ENCODE peak calls at places on chromosomes 3 and 15, in ten cellular contexts. One of them, this sample, is unnamed. For H3K4me1, the result is how much of the 10 kb centered on the place peaks cover.

GRCh38 chr15:92117301-92117731 is 263.8 kb downstream of the SLCO3A1 start:
- DNase-seq in CD8-positive, alpha-beta T cell: no peak
- DNase-seq in fibroblast of lung: peak
- DNase-seq in lower lobe of right lung: no peak
- DNase-seq in psoas muscle: no peak
- DNase-seq in esophagus squamous epithelium: no peak
- DNase-seq in heart left ventricle: no peak
- DNase-seq in tibial artery: no peak
- DNase-seq in uterus: no peak
- DNase-seq in left lung: no peak
- DNase-seq in this sample: no peak

GRCh38 chr3:5194801-5195509 is 7.4 kb downstream of the EDEM1 start:
- DNase-seq in esophagus squamous epithelium: no peak
- DNase-seq in heart left ventricle: no peak
- DNase-seq in uterus: peak
- DNase-seq in fibroblast of lung: peak
- DNase-seq in left lung: no peak
- DNase-seq in CD8-positive, alpha-beta T cell: no peak
- DNase-seq in psoas muscle: no peak
- DNase-seq in lower lobe of right lung: no peak
- DNase-seq in tibial artery: no peak
- DNase-seq in this sample: no peak

GRCh38 chr3:150447631-150448465 is 39.8 kb downstream of the TSC22D2 start:
- DNase-seq in psoas muscle: no peak
- DNase-seq in left lung: no peak
- DNase-seq in uterus: no peak
- DNase-seq in esophagus squamous epithelium: no peak
- DNase-seq in lower lobe of right lung: no peak
- DNase-seq in CD8-positive, alpha-beta T cell: no peak
- DNase-seq in tibial artery: no peak
- DNase-seq in fibroblast of lung: no peak
- DNase-seq in heart left ventricle: no peak
- DNase-seq in this sample: no peak

GRCh38 chr15:63041982-63042878 is at the start of gene TPM1:
- DNase-seq in CD8-positive, alpha-beta T cell: no peak
- DNase-seq in fibroblast of lung: peak
- DNase-seq in psoas muscle: peak
- DNase-seq in heart left ventricle: peak
- DNase-seq in lower lobe of right lung: peak
- DNase-seq in esophagus squamous epithelium: no peak
- DNase-seq in left lung: peak
- DNase-seq in uterus: peak
- DNase-seq in tibial artery: peak
- DNase-seq in this sample: peak

GRCh38 chr3:141998674-141999290 is 122.3 kb downstream of the ATP1B3 start:
- DNase-seq in left lung: no peak
- DNase-seq in psoas muscle: no peak
- DNase-seq in tibial artery: no peak
- DNase-seq in uterus: no peak
- DNase-seq in esophagus squamous epithelium: no peak
- DNase-seq in CD8-positive, alpha-beta T cell: no peak
- DNase-seq in heart left ventricle: no peak
- DNase-seq in lower lobe of right lung: no peak
- DNase-seq in fibroblast of lung: peak
- DNase-seq in this sample: no peak

GRCh38 chr3:194145702-194146101 is 9.8 kb downstream of the HES1 start:
- DNase-seq in CD8-positive, alpha-beta T cell: no peak
- DNase-seq in uterus: no peak
- DNase-seq in lower lobe of right lung: no peak
- DNase-seq in esophagus squamous epithelium: no peak
- DNase-seq in fibroblast of lung: no peak
- DNase-seq in psoas muscle: no peak
- DNase-seq in heart left ventricle: no peak
- DNase-seq in left lung: no peak
- DNase-seq in tibial artery: peak
- DNase-seq in this sample: no peak

GRCh38 chr3:98343647-98344507 is 9.8 kb upstream of the OR5K4 start:
- DNase-seq in tibial artery: no peak
- DNase-seq in fibroblast of lung: peak
- DNase-seq in lower lobe of right lung: no peak
- DNase-seq in heart left ventricle: no peak
- DNase-seq in left lung: no peak
- DNase-seq in esophagus squamous epithelium: no peak
- DNase-seq in psoas muscle: no peak
- DNase-seq in CD8-positive, alpha-beta T cell: no peak
- DNase-seq in uterus: no peak
- DNase-seq in this sample: peak

GRCh38 chr15:35736150-35736549 is 190.2 kb upstream of the DPH6 start:
- DNase-seq in lower lobe of right lung: no peak
- DNase-seq in CD8-positive, alpha-beta T cell: no peak
- DNase-seq in heart left ventricle: no peak
- DNase-seq in uterus: no peak
- DNase-seq in fibroblast of lung: peak
- DNase-seq in esophagus squamous epithelium: no peak
- DNase-seq in tibial artery: no peak
- DNase-seq in psoas muscle: no peak
- DNase-seq in left lung: no peak
- DNase-seq in this sample: no peak

GRCh38 chr15:52717924-52718323 is 38.7 kb upstream of the ATOSA start:
- DNase-seq in psoas muscle: no peak
- DNase-seq in CD8-positive, alpha-beta T cell: no peak
- DNase-seq in fibroblast of lung: no peak
- DNase-seq in heart left ventricle: no peak
- DNase-seq in left lung: no peak
- DNase-seq in uterus: no peak
- DNase-seq in esophagus squamous epithelium: no peak
- DNase-seq in lower lobe of right lung: no peak
- DNase-seq in tibial artery: no peak
- DNase-seq in this sample: no peak

GRCh38 chr15:31340591-31340990 is 14.0 kb downstream of the KLF13 start:
- DNase-seq in fibroblast of lung: no peak
- DNase-seq in uterus: no peak
- DNase-seq in esophagus squamous epithelium: no peak
- DNase-seq in tibial artery: no peak
- DNase-seq in heart left ventricle: no peak
- DNase-seq in CD8-positive, alpha-beta T cell: no peak
- DNase-seq in psoas muscle: no peak
- DNase-seq in lower lobe of right lung: no peak
- DNase-seq in left lung: no peak
- DNase-seq in this sample: no peak

GRCh38 chr15:31338879-31339557 is 12.4 kb downstream of the KLF13 start:
- DNase-seq in esophagus squamous epithelium: no peak
- DNase-seq in psoas muscle: peak
- DNase-seq in fibroblast of lung: peak
- DNase-seq in left lung: peak
- DNase-seq in uterus: peak
- DNase-seq in lower lobe of right lung: peak
- DNase-seq in CD8-positive, alpha-beta T cell: no peak
- DNase-seq in heart left ventricle: peak
- DNase-seq in tibial artery: peak
- DNase-seq in this sample: no peak

GRCh38 chr15:31339558-31339895 is 12.9 kb downstream of the KLF13 start:
- DNase-seq in fibroblast of lung: no peak
- DNase-seq in esophagus squamous epithelium: no peak
- DNase-seq in left lung: peak
- DNase-seq in lower lobe of right lung: no peak
- DNase-seq in uterus: no peak
- DNase-seq in heart left ventricle: no peak
- DNase-seq in tibial artery: no peak
- DNase-seq in psoas muscle: no peak
- DNase-seq in CD8-positive, alpha-beta T cell: no peak
- DNase-seq in this sample: no peak

GRCh38 chr15:31341036-31341435 is 14.4 kb downstream of the KLF13 start:
- DNase-seq in left lung: peak
- DNase-seq in lower lobe of right lung: no peak
- DNase-seq in CD8-positive, alpha-beta T cell: no peak
- DNase-seq in heart left ventricle: no peak
- DNase-seq in uterus: no peak
- DNase-seq in psoas muscle: no peak
- DNase-seq in fibroblast of lung: no peak
- DNase-seq in esophagus squamous epithelium: no peak
- DNase-seq in tibial artery: no peak
- DNase-seq in this sample: no peak

GRCh38 chr15:31340047-31340446 is 13.4 kb downstream of the KLF13 start:
- DNase-seq in lower lobe of right lung: no peak
- DNase-seq in fibroblast of lung: no peak
- DNase-seq in left lung: peak
- DNase-seq in CD8-positive, alpha-beta T cell: no peak
- DNase-seq in uterus: no peak
- DNase-seq in psoas muscle: no peak
- DNase-seq in heart left ventricle: no peak
- DNase-seq in esophagus squamous epithelium: no peak
- DNase-seq in tibial artery: no peak
- DNase-seq in this sample: no peak
- H3K4me1 ChIP-seq in lower lobe of right lung: half or more
- H3K4me1 ChIP-seq in fibroblast of lung: under half
- H3K4me1 ChIP-seq in left lung: half or more
- H3K4me1 ChIP-seq in CD8-positive, alpha-beta T cell: half or more
- H3K4me1 ChIP-seq in uterus: under half
- H3K4me1 ChIP-seq in psoas muscle: half or more
- H3K4me1 ChIP-seq in heart left ventricle: half or more
- H3K4me1 ChIP-seq in esophagus squamous epithelium: half or more
- H3K4me1 ChIP-seq in tibial artery: half or more
- H3K4me1 ChIP-seq in this sample: under half

DNA sequence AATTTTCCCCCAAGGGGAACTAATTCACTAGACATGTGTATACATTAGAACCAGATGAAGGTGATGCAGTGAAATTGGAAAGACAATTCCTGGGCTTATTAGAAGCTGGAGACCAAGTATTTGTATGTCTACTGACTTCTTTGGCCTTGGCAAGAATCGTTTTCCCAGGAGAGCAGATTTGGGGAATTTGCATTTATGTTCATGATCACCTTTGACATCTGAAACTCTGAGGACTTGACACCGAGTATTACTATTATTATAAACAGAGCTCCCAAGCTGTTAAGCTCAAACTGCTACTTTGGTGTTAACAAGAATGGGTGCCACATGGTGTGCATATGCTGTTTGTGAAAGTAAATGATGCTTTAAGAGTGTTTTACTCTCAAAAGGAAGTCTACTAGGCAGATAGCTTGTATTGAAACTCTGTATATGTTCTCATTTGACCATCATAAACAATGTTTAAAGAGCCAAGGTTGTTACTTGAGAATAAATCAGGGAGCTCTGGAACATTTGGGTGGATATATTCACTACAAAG is 519.8 kb upstream of the GOLIM4 start:
- DNase-seq in tibial artery: no peak
- DNase-seq in lower lobe of right lung: no peak
- DNase-seq in CD8-positive, alpha-beta T cell: no peak
- DNase-seq in uterus: no peak
- DNase-seq in psoas muscle: no peak
- DNase-seq in left lung: no peak
- DNase-seq in heart left ventricle: no peak
- DNase-seq in fibroblast of lung: no peak
- DNase-seq in esophagus squamous epithelium: no peak
- DNase-seq in this sample: no peak
- H3K4me3 ChIP-seq in tibial artery: no peak
- H3K4me3 ChIP-seq in lower lobe of right lung: no peak
- H3K4me3 ChIP-seq in CD8-positive, alpha-beta T cell: no peak
- H3K4me3 ChIP-seq in uterus: no peak
- H3K4me3 ChIP-seq in psoas muscle: no peak
- H3K4me3 ChIP-seq in left lung: no peak
- H3K4me3 ChIP-seq in heart left ventricle: no peak
- H3K4me3 ChIP-seq in fibroblast of lung: no peak
- H3K4me3 ChIP-seq in esophagus squamous epithelium: no peak
- H3K4me3 ChIP-seq in this sample: no peak

DNA sequence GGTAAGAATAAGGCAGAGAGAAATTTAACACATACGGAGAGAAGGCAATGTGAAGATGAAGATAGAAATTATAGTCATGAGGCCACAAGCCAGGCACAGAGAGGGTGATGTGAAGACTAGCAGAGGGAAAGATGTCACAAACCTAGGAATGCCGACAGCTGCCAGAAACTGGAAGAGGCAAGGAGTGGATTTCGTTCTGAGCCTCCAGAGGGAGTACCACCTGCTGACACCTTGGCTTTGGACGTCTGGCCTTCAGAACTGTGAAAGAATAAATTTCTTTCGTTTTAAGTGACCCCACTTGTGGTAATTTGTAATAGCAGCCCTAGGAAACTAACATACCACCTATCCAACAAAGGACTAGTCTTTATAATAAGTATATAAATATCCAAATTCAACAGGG is 5.0 kb upstream of the SGO1 start:
- DNase-seq in heart left ventricle: no peak
- DNase-seq in esophagus squamous epithelium: no peak
- DNase-seq in left lung: no peak
- DNase-seq in psoas muscle: no peak
- DNase-seq in fibroblast of lung: no peak
- DNase-seq in tibial artery: no peak
- DNase-seq in lower lobe of right lung: no peak
- DNase-seq in uterus: no peak
- DNase-seq in CD8-positive, alpha-beta T cell: no peak
- DNase-seq in this sample: peak
- TF ChIP-seq CTCF in heart left ventricle: no peak
- TF ChIP-seq CTCF in esophagus squamous epithelium: no peak
- TF ChIP-seq CTCF in left lung: no peak
- TF ChIP-seq CTCF in psoas muscle: no peak
- TF ChIP-seq CTCF in fibroblast of lung: no peak
- TF ChIP-seq CTCF in tibial artery: no peak
- TF ChIP-seq CTCF in lower lobe of right lung: no peak
- TF ChIP-seq CTCF in uterus: no peak
- TF ChIP-seq CTCF in CD8-positive, alpha-beta T cell: no peak
- TF ChIP-seq CTCF in this sample: peak

DNA sequence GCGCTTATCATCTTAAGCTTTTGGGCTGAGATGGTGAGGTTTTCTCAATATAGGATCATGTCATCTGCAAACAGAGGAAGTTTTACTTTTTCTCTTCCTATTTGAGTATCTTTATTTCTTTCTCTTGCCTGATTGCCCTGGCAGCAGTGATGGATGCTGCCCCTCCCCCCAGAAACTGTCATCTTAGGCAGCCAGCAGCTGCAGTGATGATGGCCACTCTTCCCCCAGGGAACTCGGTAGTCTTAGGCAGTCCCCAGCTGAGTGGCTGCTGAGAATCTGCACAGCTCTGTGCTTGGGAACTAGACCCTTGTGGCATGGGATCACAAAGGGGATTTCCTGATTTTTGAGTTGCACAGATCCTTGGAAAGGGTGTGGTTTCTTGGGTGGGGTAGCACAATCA is 791.1 kb upstream of the ALCAM start:
- DNase-seq in psoas muscle: no peak
- DNase-seq in esophagus squamous epithelium: no peak
- DNase-seq in uterus: no peak
- DNase-seq in fibroblast of lung: no peak
- DNase-seq in tibial artery: no peak
- DNase-seq in left lung: no peak
- DNase-seq in CD8-positive, alpha-beta T cell: no peak
- DNase-seq in heart left ventricle: no peak
- DNase-seq in lower lobe of right lung: no peak
- DNase-seq in this sample: no peak
- H3K4me1 ChIP-seq in psoas muscle: under half
- H3K4me1 ChIP-seq in esophagus squamous epithelium: under half
- H3K4me1 ChIP-seq in uterus: under half
- H3K4me1 ChIP-seq in fibroblast of lung: under half
- H3K4me1 ChIP-seq in tibial artery: under half
- H3K4me1 ChIP-seq in left lung: under half
- H3K4me1 ChIP-seq in CD8-positive, alpha-beta T cell: under half
- H3K4me1 ChIP-seq in heart left ventricle: under half
- H3K4me1 ChIP-seq in lower lobe of right lung: under half
- H3K4me1 ChIP-seq in this sample: under half

GRCh38 chr15:82808634-82809041 is 790 bp upstream of the WHAMM start:
- DNase-seq in left lung: no peak
- DNase-seq in CD8-positive, alpha-beta T cell: no peak
- DNase-seq in fibroblast of lung: no peak
- DNase-seq in tibial artery: no peak
- DNase-seq in heart left ventricle: no peak
- DNase-seq in lower lobe of right lung: no peak
- DNase-seq in psoas muscle: no peak
- DNase-seq in esophagus squamous epithelium: no peak
- DNase-seq in uterus: no peak
- DNase-seq in this sample: no peak
- H3K4me3 ChIP-seq in left lung: no peak
- H3K4me3 ChIP-seq in CD8-positive, alpha-beta T cell: no peak
- H3K4me3 ChIP-seq in fibroblast of lung: no peak
- H3K4me3 ChIP-seq in tibial artery: no peak
- H3K4me3 ChIP-seq in heart left ventricle: peak
- H3K4me3 ChIP-seq in lower lobe of right lung: peak
- H3K4me3 ChIP-seq in psoas muscle: peak
- H3K4me3 ChIP-seq in esophagus squamous epithelium: peak
- H3K4me3 ChIP-seq in uterus: no peak
- H3K4me3 ChIP-seq in this sample: peak

This sample was measured in endodermal cell.